ENCODE peak calls at places on chromosome 5, in five cellular contexts. T is HCT116, L is A549, A is HepG2, S is GM23338. I is an unnamed sample.

GRCh38 chr5:52831776-52832511 is 44.2 kb downstream of the ITGA1 start:
- DNase-seq in L (no peak), A (no peak), S (no peak), T (no peak), I (no peak)

GRCh38 chr5:149271717-149272558 is at the start of gene AFAP1L1:
- DNase-seq in A (peak; percentile 6), T (peak; percentile 23), S (peak; percentile 74), L (peak; percentile 57), I (peak; percentile 17)

GRCh38 chr5:83418659-83419321 is 52.8 kb upstream of the VCAN start:
- DNase-seq in S (peak; percentile 15), L (no peak), A (no peak), T (no peak), I (no peak)

GRCh38 chr5:138139776-138140080 is 500 bp upstream of the NME5 start:
- DNase-seq in A (no peak), T (no peak), S (no peak), L (no peak), I (no peak)

GRCh38 chr5:74316064-74316586 is 324.4 kb downstream of the ENC1 start:
- DNase-seq in T (no peak), L (peak; percentile 81), S (no peak), A (peak; percentile 15), I (no peak)

GRCh38 chr5:16776611-16777251 is 159.4 kb downstream of the MYO10 start:
- DNase-seq in A (peak; percentile 62), T (no peak), L (peak; percentile 54), S (peak; percentile 79), I (no peak)

GRCh38 chr5:43401827-43402226 is 10.4 kb downstream of the CCL28 start:
- DNase-seq in L (peak; percentile 62), T (peak; percentile 19), A (peak; percentile 72), S (peak; percentile 25), I (no peak)

GRCh38 chr5:96434201-96434645 is 1.2 kb upstream of the PCSK1 start:
- DNase-seq in L (peak; percentile 47), T (peak; percentile 7), S (peak; percentile 93), A (peak; percentile 48), I (no peak)

GRCh38 chr5:93620487-93621339 is 37.7 kb downstream of the NR2F1 start:
- DNase-seq in A (peak; percentile 50), T (peak; percentile 34), S (peak; percentile 88), L (peak; percentile 80), I (no peak)

DNA sequence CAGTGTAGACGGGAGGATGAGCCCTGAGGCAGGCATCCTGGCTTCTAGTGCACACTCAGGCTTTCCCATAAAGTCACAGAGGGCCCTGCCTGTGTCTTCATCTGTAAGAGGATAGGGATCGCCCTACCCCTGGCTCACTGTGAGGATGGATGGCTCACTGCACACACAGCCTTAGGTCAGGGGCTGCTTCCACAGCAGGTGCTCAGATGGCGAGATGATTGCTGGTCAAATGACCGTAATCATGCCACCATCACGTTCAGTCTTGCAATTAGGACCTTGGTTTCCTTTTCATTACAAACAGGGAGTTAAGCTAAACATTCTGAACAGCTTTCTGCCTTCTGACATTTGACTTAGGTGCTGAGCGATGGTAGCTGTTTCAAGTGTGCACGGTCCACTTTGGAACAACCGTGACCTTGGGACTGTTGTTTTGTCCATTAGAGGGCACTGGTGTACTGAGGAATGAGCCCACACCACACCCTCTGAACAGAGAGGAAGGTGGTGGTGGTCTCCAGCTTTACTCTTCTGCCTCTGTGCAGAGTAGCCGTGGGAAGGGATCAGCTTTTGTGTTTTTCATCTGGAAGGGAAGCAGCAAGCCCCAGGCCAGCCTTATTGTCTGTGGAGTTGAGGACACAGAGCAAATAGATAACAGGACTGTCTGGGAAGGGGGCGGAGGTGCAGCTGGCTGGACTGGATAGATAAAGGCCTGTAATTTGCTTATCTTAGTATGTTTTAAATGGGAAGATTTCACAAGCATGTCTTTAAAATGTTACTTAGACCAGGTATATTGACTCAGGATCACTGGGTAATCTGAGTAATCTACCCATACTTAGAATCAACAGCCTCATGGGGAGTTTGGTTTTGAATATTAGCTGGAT is 183.1 kb downstream of the TRIO start:
- DNase-seq in L (peak; percentile 7), S (peak; percentile 52), A (peak; percentile 16), T (no peak), I (no peak)
- TF ChIP-seq CTCF in L (no peak), S (peak; percentile 84), A (peak; percentile 65), T (no peak), I (peak; percentile 13)

GRCh38 chr5:143635888-143636287 is 176.1 kb upstream of the HMHB1 start:
- DNase-seq in A (no peak), L (no peak), T (no peak), S (no peak), I (no peak)

GRCh38 chr5:143635146-143635752 is 176.7 kb upstream of the HMHB1 start:
- DNase-seq in T (no peak), L (peak; percentile 71), S (no peak), A (peak; percentile 75), I (no peak)

GRCh38 chr5:143634689-143635088 is 177.3 kb upstream of the HMHB1 start:
- DNase-seq in T (no peak), A (no peak), S (no peak), L (no peak), I (no peak)

GRCh38 chr5:143638654-143639053 is 173.3 kb upstream of the HMHB1 start:
- DNase-seq in T (no peak), L (no peak), A (no peak), S (no peak), I (no peak)

DNA sequence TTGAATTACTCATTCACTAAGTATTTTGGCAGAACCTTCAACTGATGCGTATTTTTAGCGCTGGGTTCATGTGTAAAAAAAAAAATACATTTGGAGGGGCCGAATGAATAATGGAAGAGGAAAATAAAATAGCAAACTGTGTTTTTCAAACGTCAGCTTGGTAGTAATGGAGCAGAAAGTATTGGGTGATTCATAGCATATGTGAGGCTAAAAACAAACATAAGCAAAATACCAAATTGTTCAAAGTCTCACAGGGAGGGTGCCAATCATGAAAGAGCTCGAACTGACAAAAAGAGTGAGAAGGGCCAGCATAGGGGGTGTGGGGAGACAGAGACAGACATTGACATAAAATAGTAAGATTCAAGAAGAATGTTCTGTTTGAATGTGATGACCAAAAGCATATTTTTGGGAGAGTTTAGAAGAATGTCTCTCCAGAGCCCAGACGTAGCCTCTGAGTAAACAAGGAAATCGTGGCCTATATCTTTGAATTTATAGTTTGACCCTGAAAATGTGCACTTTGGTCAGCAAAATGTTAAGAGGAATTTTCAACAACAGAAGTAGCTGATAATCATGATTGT is 174.9 kb upstream of the HMHB1 start:
- DNase-seq in T (no peak), S (no peak), A (peak; percentile 84), L (peak; percentile 61), I (no peak)
- H3K27ac ChIP-seq in T (no peak overlapping the region), S (no peak overlapping the region), A (peak overlapping the region; percentile 59), L (peak overlapping the region; percentile 77), I (no peak overlapping the region)

DNA sequence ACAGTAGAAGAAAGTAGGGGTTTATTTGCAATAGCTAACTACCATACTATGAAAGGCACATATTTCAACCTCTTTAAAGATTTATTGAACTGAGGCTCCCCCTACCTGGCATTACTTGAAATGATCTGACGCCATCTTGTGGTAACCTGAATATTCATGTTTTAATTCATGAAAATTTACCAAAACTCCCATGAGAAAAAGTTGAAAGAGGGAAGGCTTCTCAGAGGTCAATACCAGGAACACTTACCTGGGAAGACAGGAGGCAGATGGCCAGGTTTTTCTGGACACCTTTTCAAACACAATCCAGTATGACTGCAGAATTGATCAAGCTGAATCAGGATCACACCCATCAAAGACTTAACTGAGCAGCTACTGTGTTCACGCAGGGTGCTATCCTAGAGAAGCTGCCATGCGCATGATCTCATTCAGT is 9.4 kb downstream of the PRELID2 start:
- DNase-seq in L (peak; percentile 63), S (peak; percentile 83), A (peak; percentile 61), T (peak; percentile 39), I (peak; percentile 9)
- TF ChIP-seq REST in L (no peak), S (no peak), A (no peak), T (no peak), I (no peak)

DNA sequence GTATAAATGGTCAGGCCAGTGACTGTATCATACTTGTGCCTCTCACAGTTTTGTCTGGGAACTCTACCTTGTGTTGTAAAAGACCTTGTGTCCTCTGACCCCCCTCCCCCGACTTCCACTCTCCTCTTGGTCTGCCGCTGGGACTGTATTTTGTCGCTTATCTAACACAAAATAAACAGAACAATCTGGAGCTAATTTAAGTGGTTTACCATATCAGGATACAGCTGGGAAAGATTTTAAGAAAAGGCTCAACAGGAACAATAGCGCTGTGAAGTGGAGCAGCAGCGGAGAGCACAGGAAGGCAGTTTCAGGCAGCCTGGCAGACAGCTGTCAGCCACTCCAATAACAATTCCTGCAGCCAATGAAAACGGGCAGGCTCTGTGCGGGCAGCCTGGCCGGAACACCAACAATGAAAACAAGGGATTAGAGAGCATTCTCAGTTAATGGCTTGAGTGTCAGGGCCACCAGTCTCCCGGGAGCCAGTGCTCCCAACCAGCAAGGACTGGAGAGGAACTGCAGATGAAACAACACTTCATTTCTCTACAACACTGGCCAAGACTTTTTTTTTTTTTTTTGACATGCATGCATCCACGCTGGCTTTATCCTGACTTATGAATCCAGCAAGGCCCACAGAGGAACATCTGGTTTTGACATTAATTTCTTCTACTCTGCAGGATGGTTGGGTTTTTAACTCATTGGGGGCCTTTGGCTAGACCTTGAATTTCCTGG is 76.8 kb downstream of the ARSB start:
- DNase-seq in T (no peak), A (no peak), L (no peak), S (peak; percentile 56), I (peak; percentile 23)
- TF ChIP-seq CTCF in T (no peak), A (no peak), L (no peak), S (no peak), I (no peak)

DNA sequence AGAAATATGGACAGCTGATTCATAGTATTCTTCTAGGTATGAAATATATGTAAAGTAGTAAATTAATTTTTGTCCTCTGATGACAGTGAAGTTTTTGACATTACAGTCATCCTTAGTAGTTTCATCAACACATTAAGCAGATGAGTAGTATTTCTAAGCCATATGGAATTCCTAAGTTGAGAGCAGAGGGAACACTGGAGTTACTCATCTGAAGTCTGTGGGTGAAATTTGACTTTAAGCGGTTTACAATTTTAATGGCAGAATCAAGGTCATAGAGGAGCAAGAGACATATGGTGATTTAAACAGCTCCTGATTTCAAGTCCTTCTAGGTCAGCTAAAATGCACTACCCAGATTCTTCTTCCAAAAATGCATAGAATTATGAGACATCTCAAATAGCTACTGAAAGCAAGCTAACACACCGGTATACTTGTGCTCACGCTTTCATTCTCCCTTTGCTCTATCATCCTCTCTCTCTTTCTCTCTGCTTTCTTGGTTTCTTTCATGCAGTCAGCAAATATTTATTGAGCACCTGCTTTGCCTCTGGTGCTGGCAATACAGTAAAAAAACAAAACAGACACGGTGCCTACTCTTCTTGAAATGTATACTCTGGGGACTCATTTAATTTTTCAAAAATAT is 235.9 kb downstream of the FER start:
- DNase-seq in T (no peak), L (no peak), S (no peak), A (no peak), I (no peak)
- H3K27ac ChIP-seq in T (no peak overlapping the region), L (no peak overlapping the region), S (no peak overlapping the region), A (no peak overlapping the region), I (no peak overlapping the region)

GRCh38 chr5:68305223-68305865 is 89.8 kb downstream of the PIK3R1 start:
- DNase-seq in A (no peak), T (no peak), L (no peak), S (no peak), I (no peak)

GRCh38 chr5:68303754-68304420 is 88.3 kb downstream of the PIK3R1 start:
- DNase-seq in L (no peak), T (no peak), A (no peak), S (no peak), I (no peak)

GRCh38 chr5:68306361-68307014 is 90.9 kb downstream of the PIK3R1 start:
- DNase-seq in T (no peak), L (no peak), S (no peak), A (no peak), I (no peak)

GRCh38 chr5:68304421-68305052 is 89.0 kb downstream of the PIK3R1 start:
- DNase-seq in A (no peak), T (no peak), L (no peak), S (no peak), I (no peak)

GRCh38 chr5:68303038-68303738 is 87.6 kb downstream of the PIK3R1 start:
- DNase-seq in L (no peak), T (no peak), A (no peak), S (no peak), I (no peak)
- TF ChIP-seq REST in L (no peak), T (no peak), A (no peak), S (no peak), I (no peak)